ENCODE peak calls at places on chromosome 6, in nine cellular contexts. One of them, this sample, is unnamed.
A peak's percentile ranks its signal among the peaks of the same experiment; 100 is the strongest.

GRCh38 chr6:37024665-37025337 is 19.3 kb downstream of the FGD2 start:
- DNase-seq in A549: peak; percentile 74
- DNase-seq in tibial nerve: no peak
- DNase-seq in ovary: no peak
- DNase-seq in transverse colon: no peak
- DNase-seq in stomach: peak; percentile 47
- DNase-seq in GM12878: no peak
- DNase-seq in suprapubic skin: no peak
- DNase-seq in H1: no peak
- DNase-seq in this sample: no peak

GRCh38 chr6:114108119-114109002 is 137.4 kb upstream of the HDAC2 start:
- DNase-seq in A549: peak; percentile 38
- DNase-seq in tibial nerve: peak; percentile 45
- DNase-seq in ovary: peak; percentile 45
- DNase-seq in transverse colon: peak; percentile 56
- DNase-seq in stomach: peak; percentile 69
- DNase-seq in GM12878: no peak
- DNase-seq in suprapubic skin: no peak
- DNase-seq in H1: no peak
- DNase-seq in this sample: peak; percentile 50

GRCh38 chr6:159416891-159417540 is 247.8 kb downstream of the FNDC1 start:
- DNase-seq in A549: no peak
- DNase-seq in tibial nerve: no peak
- DNase-seq in ovary: no peak
- DNase-seq in transverse colon: no peak
- DNase-seq in stomach: no peak
- DNase-seq in GM12878: no peak
- DNase-seq in suprapubic skin: no peak
- DNase-seq in H1: no peak
- DNase-seq in this sample: no peak

GRCh38 chr6:27512525-27512924 is 39.6 kb upstream of the ZNF184 start:
- DNase-seq in A549: no peak
- DNase-seq in tibial nerve: no peak
- DNase-seq in ovary: no peak
- DNase-seq in transverse colon: no peak
- DNase-seq in stomach: no peak
- DNase-seq in GM12878: no peak
- DNase-seq in suprapubic skin: no peak
- DNase-seq in H1: no peak
- DNase-seq in this sample: no peak

GRCh38 chr6:22147983-22148797 is 148.6 kb downstream of the PRL start:
- DNase-seq in A549: peak; percentile 27
- DNase-seq in tibial nerve: no peak
- DNase-seq in ovary: peak; percentile 38
- DNase-seq in transverse colon: no peak
- DNase-seq in stomach: no peak
- DNase-seq in GM12878: no peak
- DNase-seq in suprapubic skin: no peak
- DNase-seq in H1: no peak
- DNase-seq in this sample: no peak

GRCh38 chr6:33925210-33925609 is 121.4 kb upstream of the MLN start:
- DNase-seq in A549: no peak
- DNase-seq in tibial nerve: no peak
- DNase-seq in ovary: peak; percentile 66
- DNase-seq in transverse colon: no peak
- DNase-seq in stomach: no peak
- DNase-seq in GM12878: no peak
- DNase-seq in suprapubic skin: no peak
- DNase-seq in H1: no peak
- DNase-seq in this sample: no peak

GRCh38 chr6:124090491-124090890 is 286.8 kb downstream of the NKAIN2 start:
- DNase-seq in A549: no peak
- DNase-seq in tibial nerve: no peak
- DNase-seq in ovary: no peak
- DNase-seq in transverse colon: no peak
- DNase-seq in stomach: no peak
- DNase-seq in GM12878: no peak
- DNase-seq in suprapubic skin: no peak
- DNase-seq in H1: no peak
- DNase-seq in this sample: no peak

GRCh38 chr6:10962673-10963072 is 75.8 kb downstream of the SYCP2L start:
- DNase-seq in A549: no peak
- DNase-seq in tibial nerve: no peak
- DNase-seq in ovary: no peak
- DNase-seq in transverse colon: no peak
- DNase-seq in stomach: no peak
- DNase-seq in GM12878: no peak
- DNase-seq in suprapubic skin: no peak
- DNase-seq in H1: no peak
- DNase-seq in this sample: no peak

GRCh38 chr6:75421316-75422023 is 72.1 kb downstream of the FILIP1 start:
- DNase-seq in A549: no peak
- DNase-seq in tibial nerve: no peak
- DNase-seq in ovary: no peak
- DNase-seq in transverse colon: no peak
- DNase-seq in stomach: no peak
- DNase-seq in GM12878: no peak
- DNase-seq in suprapubic skin: no peak
- DNase-seq in H1: no peak
- DNase-seq in this sample: no peak

GRCh38 chr6:39937686-39938333 is 3.5 kb upstream of the MOCS1 start:
- DNase-seq in A549: no peak
- DNase-seq in tibial nerve: no peak
- DNase-seq in ovary: no peak
- DNase-seq in transverse colon: no peak
- DNase-seq in stomach: no peak
- DNase-seq in GM12878: no peak
- DNase-seq in suprapubic skin: no peak
- DNase-seq in H1: no peak
- DNase-seq in this sample: no peak

GRCh38 chr6:37625591-37626374 is 71.9 kb downstream of the MDGA1 start:
- DNase-seq in A549: no peak
- DNase-seq in tibial nerve: no peak
- DNase-seq in ovary: no peak
- DNase-seq in transverse colon: no peak
- DNase-seq in stomach: no peak
- DNase-seq in GM12878: no peak
- DNase-seq in suprapubic skin: no peak
- DNase-seq in H1: no peak
- DNase-seq in this sample: no peak

GRCh38 chr6:42118162-42119001 is 24.0 kb downstream of the C6orf132 start:
- DNase-seq in A549: peak; percentile 89
- DNase-seq in tibial nerve: peak; percentile 27
- DNase-seq in ovary: no peak
- DNase-seq in transverse colon: peak; percentile 90
- DNase-seq in stomach: peak; percentile 92
- DNase-seq in GM12878: no peak
- DNase-seq in suprapubic skin: no peak
- DNase-seq in H1: no peak
- DNase-seq in this sample: no peak

GRCh38 chr6:24228681-24229255 is 102.8 kb downstream of the NRSN1 start:
- DNase-seq in A549: peak; percentile 12
- DNase-seq in tibial nerve: no peak
- DNase-seq in ovary: no peak
- DNase-seq in transverse colon: no peak
- DNase-seq in stomach: no peak
- DNase-seq in GM12878: no peak
- DNase-seq in suprapubic skin: no peak
- DNase-seq in H1: no peak
- DNase-seq in this sample: no peak
- H3K4me3 ChIP-seq in A549: no peak overlapping the region
- H3K4me3 ChIP-seq in tibial nerve: no peak overlapping the region
- H3K4me3 ChIP-seq in ovary: no peak overlapping the region
- H3K4me3 ChIP-seq in transverse colon: no peak overlapping the region
- H3K4me3 ChIP-seq in stomach: no peak overlapping the region
- H3K4me3 ChIP-seq in GM12878: no peak overlapping the region
- H3K4me3 ChIP-seq in suprapubic skin: no peak overlapping the region
- H3K4me3 ChIP-seq in H1: no peak overlapping the region
- H3K4me3 ChIP-seq in this sample: no peak overlapping the region

GRCh38 chr6:170090561-170090960 is 200.3 kb downstream of the DLL1 start:
- DNase-seq in A549: no peak
- DNase-seq in tibial nerve: no peak
- DNase-seq in ovary: no peak
- DNase-seq in transverse colon: no peak
- DNase-seq in stomach: no peak
- DNase-seq in GM12878: no peak
- DNase-seq in suprapubic skin: no peak
- DNase-seq in H1: no peak
- DNase-seq in this sample: no peak

GRCh38 chr6:170091639-170092579 is 199.0 kb downstream of the DLL1 start:
- DNase-seq in A549: no peak
- DNase-seq in tibial nerve: no peak
- DNase-seq in ovary: peak; percentile 13
- DNase-seq in transverse colon: no peak
- DNase-seq in stomach: peak; percentile 14
- DNase-seq in GM12878: no peak
- DNase-seq in suprapubic skin: peak; percentile 35
- DNase-seq in H1: no peak
- DNase-seq in this sample: peak; percentile 58

GRCh38 chr6:170092826-170093225 is 198.1 kb downstream of the DLL1 start:
- DNase-seq in A549: no peak
- DNase-seq in tibial nerve: no peak
- DNase-seq in ovary: no peak
- DNase-seq in transverse colon: no peak
- DNase-seq in stomach: no peak
- DNase-seq in GM12878: no peak
- DNase-seq in suprapubic skin: peak; percentile 38
- DNase-seq in H1: no peak
- DNase-seq in this sample: peak; percentile 34

GRCh38 chr6:170089937-170090335 is 200.9 kb downstream of the DLL1 start:
- DNase-seq in A549: no peak
- DNase-seq in tibial nerve: no peak
- DNase-seq in ovary: no peak
- DNase-seq in transverse colon: peak; percentile 6
- DNase-seq in stomach: no peak
- DNase-seq in GM12878: no peak
- DNase-seq in suprapubic skin: peak; percentile 52
- DNase-seq in H1: no peak
- DNase-seq in this sample: peak; percentile 56

DNA sequence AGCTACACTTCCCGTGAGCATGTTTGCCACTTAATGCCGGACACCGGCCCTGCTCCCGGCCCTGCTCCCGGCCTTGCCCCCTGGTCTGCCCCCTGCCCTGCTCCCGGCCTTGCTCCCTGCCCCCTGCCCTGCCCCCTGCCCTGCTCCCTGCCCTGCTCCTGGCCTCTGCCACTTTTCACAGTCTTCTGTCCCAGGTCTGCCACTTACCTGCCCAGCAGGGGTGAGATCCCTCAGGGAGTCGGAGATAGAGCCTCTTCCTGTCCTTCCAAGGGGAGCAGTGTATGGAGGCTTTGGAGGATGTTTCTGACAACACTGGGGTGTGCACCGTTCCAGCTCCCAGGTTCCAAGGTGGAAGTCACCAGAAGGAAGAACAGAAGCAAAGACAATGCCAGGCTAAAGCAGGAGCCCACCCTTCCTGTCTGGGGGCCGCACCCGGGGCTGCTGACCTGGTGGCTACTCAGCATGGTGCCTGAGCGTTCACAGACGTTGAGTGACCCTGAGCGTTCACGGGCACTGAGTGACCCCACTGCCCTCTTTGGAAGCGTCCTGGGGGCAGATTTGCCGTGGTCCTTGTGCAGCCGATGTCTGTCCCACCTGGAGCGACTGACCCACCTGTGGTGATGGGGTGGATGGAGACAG is 199.8 kb downstream of the DLL1 start:
- DNase-seq in A549: no peak
- DNase-seq in tibial nerve: no peak
- DNase-seq in ovary: peak; percentile 12
- DNase-seq in transverse colon: peak; percentile 6
- DNase-seq in stomach: peak; percentile 21
- DNase-seq in GM12878: no peak
- DNase-seq in suprapubic skin: peak; percentile 63
- DNase-seq in H1: no peak
- DNase-seq in this sample: peak; percentile 38
- TF ChIP-seq EP300 in A549: no peak
- TF ChIP-seq EP300 in tibial nerve: no peak
- TF ChIP-seq EP300 in ovary: no peak
- TF ChIP-seq EP300 in transverse colon: no peak
- TF ChIP-seq EP300 in stomach: no peak
- TF ChIP-seq EP300 in GM12878: no peak
- TF ChIP-seq EP300 in suprapubic skin: no peak
- TF ChIP-seq EP300 in H1: no peak
- TF ChIP-seq EP300 in this sample: no peak

DNA sequence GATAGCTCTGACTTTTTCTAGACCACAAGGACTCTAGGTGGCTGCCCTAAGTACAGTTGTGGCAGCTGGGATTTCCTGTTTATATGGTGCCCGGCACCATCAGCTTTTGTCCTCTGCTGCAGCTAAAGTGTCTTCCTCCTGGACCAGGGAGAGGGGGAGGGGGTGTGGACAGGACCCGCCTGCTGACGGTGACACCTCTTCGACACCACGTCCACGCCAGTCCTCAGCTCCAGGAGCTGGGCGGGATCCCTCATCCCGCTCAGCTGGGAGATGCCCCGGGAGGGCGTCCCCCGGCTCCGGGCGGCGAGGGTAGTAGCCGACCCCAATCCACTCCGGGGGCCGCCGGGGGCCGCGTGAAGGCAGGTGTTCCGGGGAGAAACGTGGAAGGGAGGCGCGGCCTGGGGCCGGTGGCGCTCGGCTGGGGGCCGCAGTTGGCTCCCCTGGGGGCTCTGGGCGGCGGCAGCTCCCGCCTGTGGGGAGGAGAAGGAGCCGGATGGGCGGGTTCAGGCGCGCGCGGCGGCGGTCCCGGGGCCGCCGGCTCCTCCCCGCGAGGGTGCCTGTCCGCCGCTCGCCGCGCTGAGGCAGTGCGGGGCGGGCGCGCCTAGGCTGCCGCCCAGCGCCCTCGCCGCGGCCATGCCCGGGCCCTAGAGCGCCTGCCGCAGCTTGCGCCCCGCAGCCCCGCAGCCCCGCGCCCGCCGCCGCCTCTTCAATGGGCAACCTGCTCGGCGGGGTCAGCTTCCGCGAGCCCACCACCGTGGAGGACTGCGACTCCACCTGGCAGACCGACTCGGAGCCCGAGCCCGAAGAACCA is at the start of gene OGFRL1:
- DNase-seq in A549: peak; percentile 57
- DNase-seq in tibial nerve: peak; percentile 58
- DNase-seq in ovary: peak; percentile 84
- DNase-seq in transverse colon: peak; percentile 78
- DNase-seq in stomach: peak; percentile 79
- DNase-seq in GM12878: no peak
- DNase-seq in suprapubic skin: peak; percentile 85
- DNase-seq in H1: no peak
- DNase-seq in this sample: peak; percentile 88
- TF ChIP-seq POLR2A in A549: peak; percentile 90
- TF ChIP-seq POLR2A in tibial nerve: peak; percentile 94
- TF ChIP-seq POLR2A in ovary: peak; percentile 30
- TF ChIP-seq POLR2A in transverse colon: peak; percentile 37
- TF ChIP-seq POLR2A in stomach: no peak
- TF ChIP-seq POLR2A in GM12878: peak; percentile 72
- TF ChIP-seq POLR2A in suprapubic skin: peak; percentile 69
- TF ChIP-seq POLR2A in H1: peak; percentile 62
- TF ChIP-seq POLR2A in this sample: peak; percentile 46

DNA sequence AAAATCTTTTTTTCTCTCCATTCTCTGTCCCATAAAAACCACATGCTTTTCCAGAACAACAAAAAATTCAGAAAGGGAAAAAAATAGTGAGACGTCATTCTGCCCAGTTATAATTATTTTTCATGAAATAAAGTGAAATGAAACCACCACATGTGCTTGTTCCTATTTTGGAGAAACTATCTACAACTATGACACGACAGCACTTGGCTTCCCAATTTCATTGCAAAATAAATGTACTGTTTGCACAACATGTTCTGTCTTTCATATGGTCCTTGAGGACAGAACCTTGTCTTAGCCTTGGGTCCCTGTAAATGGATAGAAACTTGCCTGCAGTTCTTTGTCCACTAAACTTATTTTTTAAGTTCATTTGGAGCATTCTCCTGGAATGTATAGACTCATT is 5.6 kb upstream of the MAN1A1 start:
- DNase-seq in A549: no peak
- DNase-seq in tibial nerve: no peak
- DNase-seq in ovary: no peak
- DNase-seq in transverse colon: no peak
- DNase-seq in stomach: no peak
- DNase-seq in GM12878: no peak
- DNase-seq in suprapubic skin: no peak
- DNase-seq in H1: no peak
- DNase-seq in this sample: no peak
- H3K4me3 ChIP-seq in A549: no peak overlapping the region
- H3K4me3 ChIP-seq in tibial nerve: no peak overlapping the region
- H3K4me3 ChIP-seq in ovary: no peak overlapping the region
- H3K4me3 ChIP-seq in transverse colon: no peak overlapping the region
- H3K4me3 ChIP-seq in stomach: no peak overlapping the region
- H3K4me3 ChIP-seq in GM12878: no peak overlapping the region
- H3K4me3 ChIP-seq in suprapubic skin: no peak overlapping the region
- H3K4me3 ChIP-seq in H1: no peak overlapping the region
- H3K4me3 ChIP-seq in this sample: no peak overlapping the region

This sample was measured in sigmoid colon.